ENCODE peak calls at places on chromosomes 4 and X, in seven cellular contexts. Z is IMR-90, W is chondrocyte, S is foreskin fibroblast, M is GM13977, Y is AG09309, R is heart right ventricle. I is an unnamed sample.
A peak's percentile ranks its signal among the peaks of the same experiment; 100 is the strongest.

GRCh38 chr4:121360496-121360895 is 20.3 kb downstream of the QRFPR start:
- DNase-seq in Z (peak; percentile 2), W (no peak), S (peak; percentile 60), M (no peak), Y (no peak), R (no peak), I (no peak)

GRCh38 chr4:85151349-85151748 is 184.9 kb upstream of the WDFY3 start:
- DNase-seq in Z (no peak), W (no peak), S (no peak), M (no peak), Y (no peak), R (no peak), I (no peak)

GRCh38 chr4:143482753-143483362 is 30.6 kb upstream of the SMARCA5 start:
- DNase-seq in Z (peak; percentile 71), W (no peak), S (peak; percentile 73), M (peak; percentile 40), Y (peak; percentile 20), R (peak; percentile 20), I (no peak)

GRCh38 chr4:39068907-39069306 is 6.9 kb downstream of the KLHL5 start:
- DNase-seq in Z (no peak), W (no peak), S (no peak), M (no peak), Y (no peak), R (no peak), I (no peak)

GRCh38 chrX:96563663-96564062 is 121.0 kb upstream of the DIAPH2 start:
- DNase-seq in Z (peak; percentile 64), W (no peak), S (peak; percentile 63), M (no peak), Y (peak; percentile 57), R (no peak), I (peak; percentile 3)

GRCh38 chrX:638482-639131 is 8.0 kb downstream of the SHOX start:
- DNase-seq in Z (no peak), W (no peak), S (peak; percentile 49), M (no peak), Y (no peak), R (no peak), I (no peak)

GRCh38 chrX:103276581-103277002 is at the start of gene TCEAL5:
- DNase-seq in Z (no peak), W (no peak), S (no peak), M (peak; percentile 4), Y (no peak), R (no peak), I (no peak)

GRCh38 chrX:135740683-135741149 is 27.3 kb downstream of the CT45A3 start:
- DNase-seq in Z (no peak), W (peak; percentile 68), S (no peak), M (peak; percentile 44), Y (no peak), R (no peak), I (no peak)

GRCh38 chr4:45578874-45579273 is 545.0 kb downstream of the GABRG1 start:
- DNase-seq in Z (no peak), W (no peak), S (no peak), M (no peak), Y (no peak), R (no peak), I (no peak)

GRCh38 chr4:186739802-186740434 is 16.3 kb upstream of the FAT1 start:
- DNase-seq in Z (no peak), W (no peak), S (no peak), M (no peak), Y (no peak), R (no peak), I (no peak)

GRCh38 chr4:151291485-151291884 is 14.5 kb downstream of the PRSS48 start:
- DNase-seq in Z (no peak), W (no peak), S (peak; percentile 6), M (no peak), Y (no peak), R (no peak), I (no peak)

GRCh38 chr4:44415251-44415650 is 33.4 kb downstream of the KCTD8 start:
- DNase-seq in Z (no peak), W (no peak), S (no peak), M (no peak), Y (no peak), R (no peak), I (no peak)

GRCh38 chr4:61004651-61005170 is 195.4 kb upstream of the ADGRL3 start:
- DNase-seq in Z (no peak), W (no peak), S (no peak), M (no peak), Y (no peak), R (no peak), I (no peak)

GRCh38 chr4:185421366-185422124 is 4.2 kb downstream of the UFSP2 start:
- DNase-seq in Z (peak; percentile 68), W (no peak), S (peak; percentile 56), M (no peak), Y (peak; percentile 39), R (no peak), I (peak; percentile 10)

GRCh38 chr4:121785479-121785878 is 15.6 kb upstream of the EXOSC9 start:
- DNase-seq in Z (no peak), W (no peak), S (peak; percentile 51), M (no peak), Y (no peak), R (no peak), I (no peak)

GRCh38 chrX:16433021-16433420 is 216.9 kb upstream of the S100G start:
- DNase-seq in Z (no peak), W (no peak), S (no peak), M (no peak), Y (no peak), R (no peak), I (no peak)

GRCh38 chr4:73575667-73576066 is 44.6 kb downstream of the RASSF6 start:
- DNase-seq in Z (no peak), W (no peak), S (no peak), M (no peak), Y (no peak), R (no peak), I (no peak)

GRCh38 chr4:15035152-15035551 is 32.9 kb downstream of the CPEB2 start:
- DNase-seq in Z (peak; percentile 70), W (no peak), S (no peak), M (no peak), Y (no peak), R (no peak), I (no peak)

GRCh38 chr4:118762146-118762545 is 73.8 kb downstream of the SEC24D start:
- DNase-seq in Z (no peak), W (no peak), S (no peak), M (no peak), Y (no peak), R (no peak), I (no peak)

GRCh38 chr4:36288727-36289126 is 7.3 kb downstream of the DTHD1 start:
- DNase-seq in Z (peak; percentile 3), W (no peak), S (no peak), M (no peak), Y (no peak), R (no peak), I (no peak)

GRCh38 chr4:23903859-23904438 is 14.1 kb upstream of the PPARGC1A start:
- DNase-seq in Z (no peak), W (no peak), S (no peak), M (no peak), Y (no peak), R (peak; percentile 16), I (no peak)

GRCh38 chr4:177737387-177737965 is 295.2 kb upstream of the AGA start:
- DNase-seq in Z (peak; percentile 30), W (no peak), S (no peak), M (no peak), Y (no peak), R (no peak), I (no peak)

GRCh38 chr4:52704133-52704532 is 45.0 kb upstream of the USP46 start:
- DNase-seq in Z (peak; percentile 15), W (no peak), S (peak; percentile 55), M (no peak), Y (no peak), R (no peak), I (no peak)

GRCh38 chr4:65416875-65417274 is 253.4 kb downstream of the EPHA5 start:
- DNase-seq in Z (no peak), W (peak; percentile 70), S (no peak), M (no peak), Y (no peak), R (peak; percentile 51), I (no peak)

DNA sequence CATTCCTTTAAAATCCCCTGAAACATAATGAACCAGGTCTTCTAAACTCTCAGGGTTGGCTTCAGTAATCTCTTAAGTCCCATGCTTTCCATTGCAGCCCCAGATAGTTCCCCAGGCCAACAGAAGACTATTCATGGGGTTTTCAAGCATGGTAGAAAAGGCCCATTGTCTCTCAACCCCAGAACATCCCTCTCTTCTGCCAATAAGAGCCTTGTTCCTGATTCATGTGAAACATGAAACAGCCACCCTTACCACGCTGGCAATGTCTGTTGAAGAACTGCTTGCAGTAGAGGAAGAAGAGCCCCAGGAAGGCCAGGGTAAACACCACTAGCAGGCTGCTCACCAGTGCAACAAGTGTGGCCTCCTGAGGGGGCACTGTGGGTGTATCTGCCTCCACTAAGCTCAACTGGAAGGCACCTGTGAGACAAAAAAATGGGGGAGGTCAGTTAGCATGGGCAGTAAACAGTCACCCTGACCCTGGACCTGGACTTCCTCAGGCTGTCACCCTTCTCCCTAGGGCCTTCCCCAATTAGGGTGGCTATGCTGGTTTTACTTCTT is 36.4 kb downstream of the EDA2R start:
- DNase-seq in Z (no peak), W (no peak), S (no peak), M (no peak), Y (no peak), R (no peak), I (no peak)
- TF ChIP-seq CTCF in Z (no peak), W (no peak), S (no peak), M (no peak), Y (no peak), R (no peak), I (no peak)

GRCh38 chr4:152537881-152538280 is 2.0 kb upstream of the FBXW7 start:
- DNase-seq in Z (no peak), W (no peak), S (no peak), M (no peak), Y (no peak), R (no peak), I (no peak)
- TF ChIP-seq CTCF in Z (no peak), W (no peak), S (no peak), M (no peak), Y (no peak), R (no peak), I (no peak)

GRCh38 chrX:77446029-77446585 is 1.1 kb upstream of the FGF16 start:
- DNase-seq in Z (no peak), W (no peak), S (peak; percentile 21), M (peak; percentile 32), Y (no peak), R (no peak), I (no peak)

GRCh38 chrX:77446840-77447239 is 349 bp upstream of the FGF16 start:
- DNase-seq in Z (no peak), W (no peak), S (peak; percentile 49), M (no peak), Y (no peak), R (no peak), I (no peak)

GRCh38 chrX:77441479-77441878 is 5.7 kb upstream of the FGF16 start:
- DNase-seq in Z (no peak), W (no peak), S (no peak), M (no peak), Y (no peak), R (no peak), I (no peak)

GRCh38 chrX:77442728-77443127 is 4.5 kb upstream of the FGF16 start:
- DNase-seq in Z (peak; percentile 81), W (no peak), S (peak; percentile 86), M (no peak), Y (peak; percentile 37), R (no peak), I (peak; percentile 57)

GRCh38 chrX:77444075-77444474 is 3.1 kb upstream of the FGF16 start:
- DNase-seq in Z (no peak), W (no peak), S (peak; percentile 23), M (no peak), Y (no peak), R (no peak), I (no peak)
- TF ChIP-seq CTCF in Z (no peak), W (no peak), S (no peak), M (no peak), Y (no peak), R (no peak), I (no peak)

GRCh38 chr4:3418029-3418762 is 23.6 kb upstream of the HGFAC start:
- DNase-seq in Z (no peak), W (peak; percentile 77), S (no peak), M (no peak), Y (no peak), R (no peak), I (no peak)
- TF ChIP-seq CTCF in Z (no peak), W (peak; percentile 38), S (no peak), M (peak; percentile 11), Y (peak; percentile 13), R (no peak), I (peak; percentile 21)